ENCODE peak calls at places on chromosomes 12 and 14, in six cellular contexts. One of them, this sample, is unnamed.

GRCh38 chr14:70704960-70705359 is 63.2 kb downstream of the TTC9 start:
- DNase-seq in HEK293T: no peak
- DNase-seq in upper lobe of left lung: no peak
- DNase-seq in GM12865: no peak
- DNase-seq in Right ventricle myocardium superior: no peak
- DNase-seq in activated T-cell treated with anti-CD3 and anti-CD28 coated beads for 1 hour: no peak
- DNase-seq in this sample: no peak

GRCh38 chr12:7075931-7076330 is 15.4 kb downstream of the C1S start:
- DNase-seq in HEK293T: no peak
- DNase-seq in activated T-cell treated with anti-CD3 and anti-CD28 coated beads for 1 hour: no peak
- DNase-seq in GM12865: no peak
- DNase-seq in Right ventricle myocardium superior: no peak
- DNase-seq in upper lobe of left lung: no peak
- DNase-seq in this sample: no peak

GRCh38 chr14:72547999-72548398 is 345.9 kb downstream of the DPF3 start:
- DNase-seq in upper lobe of left lung: no peak
- DNase-seq in Right ventricle myocardium superior: no peak
- DNase-seq in activated T-cell treated with anti-CD3 and anti-CD28 coated beads for 1 hour: no peak
- DNase-seq in HEK293T: no peak
- DNase-seq in GM12865: no peak
- DNase-seq in this sample: no peak

GRCh38 chr12:122886851-122887816 is 8.8 kb downstream of the VPS37B start:
- DNase-seq in upper lobe of left lung: no peak
- DNase-seq in activated T-cell treated with anti-CD3 and anti-CD28 coated beads for 1 hour: no peak
- DNase-seq in GM12865: peak; percentile 84
- DNase-seq in Right ventricle myocardium superior: no peak
- DNase-seq in HEK293T: no peak
- DNase-seq in this sample: no peak

GRCh38 chr12:75568387-75568786 is 57.0 kb upstream of the KRR1 start:
- DNase-seq in activated T-cell treated with anti-CD3 and anti-CD28 coated beads for 1 hour: no peak
- DNase-seq in HEK293T: no peak
- DNase-seq in Right ventricle myocardium superior: no peak
- DNase-seq in upper lobe of left lung: no peak
- DNase-seq in GM12865: no peak
- DNase-seq in this sample: no peak

GRCh38 chr14:106586098-106586704 is 1059.8 kb downstream of the TMEM121 start:
- DNase-seq in Right ventricle myocardium superior: no peak
- DNase-seq in activated T-cell treated with anti-CD3 and anti-CD28 coated beads for 1 hour: peak; percentile 52
- DNase-seq in upper lobe of left lung: no peak
- DNase-seq in HEK293T: peak; percentile 32
- DNase-seq in GM12865: peak; percentile 51
- DNase-seq in this sample: no peak

GRCh38 chr14:105287249-105288102 is 13.3 kb downstream of the BRF1 start:
- DNase-seq in upper lobe of left lung: peak; percentile 58
- DNase-seq in GM12865: no peak
- DNase-seq in activated T-cell treated with anti-CD3 and anti-CD28 coated beads for 1 hour: no peak
- DNase-seq in Right ventricle myocardium superior: no peak
- DNase-seq in HEK293T: no peak
- DNase-seq in this sample: no peak

GRCh38 chr12:27542628-27543027 is 18.6 kb downstream of the PPFIBP1 start:
- DNase-seq in GM12865: no peak
- DNase-seq in upper lobe of left lung: no peak
- DNase-seq in HEK293T: no peak
- DNase-seq in Right ventricle myocardium superior: no peak
- DNase-seq in activated T-cell treated with anti-CD3 and anti-CD28 coated beads for 1 hour: no peak
- DNase-seq in this sample: no peak

GRCh38 chr12:122893208-122894151 is 2.4 kb downstream of the VPS37B start:
- DNase-seq in activated T-cell treated with anti-CD3 and anti-CD28 coated beads for 1 hour: no peak
- DNase-seq in GM12865: no peak
- DNase-seq in HEK293T: no peak
- DNase-seq in Right ventricle myocardium superior: no peak
- DNase-seq in upper lobe of left lung: no peak
- DNase-seq in this sample: no peak

GRCh38 chr14:89746135-89746534 is 208.4 kb downstream of the EFCAB11 start:
- DNase-seq in upper lobe of left lung: no peak
- DNase-seq in HEK293T: no peak
- DNase-seq in Right ventricle myocardium superior: no peak
- DNase-seq in activated T-cell treated with anti-CD3 and anti-CD28 coated beads for 1 hour: no peak
- DNase-seq in GM12865: no peak
- DNase-seq in this sample: no peak

GRCh38 chr12:54017027-54017788 is 8.4 kb downstream of the HOXC8 start:
- DNase-seq in HEK293T: no peak
- DNase-seq in upper lobe of left lung: peak; percentile 35
- DNase-seq in GM12865: no peak
- DNase-seq in activated T-cell treated with anti-CD3 and anti-CD28 coated beads for 1 hour: no peak
- DNase-seq in Right ventricle myocardium superior: no peak
- DNase-seq in this sample: no peak

GRCh38 chr12:93740721-93741120 is 63.5 kb downstream of the CRADD start:
- DNase-seq in Right ventricle myocardium superior: no peak
- DNase-seq in activated T-cell treated with anti-CD3 and anti-CD28 coated beads for 1 hour: no peak
- DNase-seq in HEK293T: no peak
- DNase-seq in GM12865: no peak
- DNase-seq in upper lobe of left lung: no peak
- DNase-seq in this sample: no peak

GRCh38 chr12:122969657-122970056 is 3.4 kb upstream of the ABCB9 start:
- DNase-seq in GM12865: no peak
- DNase-seq in Right ventricle myocardium superior: no peak
- DNase-seq in activated T-cell treated with anti-CD3 and anti-CD28 coated beads for 1 hour: no peak
- DNase-seq in upper lobe of left lung: no peak
- DNase-seq in HEK293T: no peak
- DNase-seq in this sample: no peak

GRCh38 chr12:53205747-53206146 is 1.3 kb downstream of the ITGB7 start:
- DNase-seq in upper lobe of left lung: no peak
- DNase-seq in activated T-cell treated with anti-CD3 and anti-CD28 coated beads for 1 hour: peak; percentile 35
- DNase-seq in HEK293T: no peak
- DNase-seq in Right ventricle myocardium superior: peak; percentile 45
- DNase-seq in GM12865: peak; percentile 97
- DNase-seq in this sample: no peak

GRCh38 chr14:73503648-73504047 is 12.9 kb downstream of the RIOX1 start:
- DNase-seq in HEK293T: no peak
- DNase-seq in Right ventricle myocardium superior: no peak
- DNase-seq in GM12865: no peak
- DNase-seq in upper lobe of left lung: no peak
- DNase-seq in activated T-cell treated with anti-CD3 and anti-CD28 coated beads for 1 hour: no peak
- DNase-seq in this sample: no peak

GRCh38 chr12:27012239-27012981 is 1.8 kb downstream of the TM7SF3 start:
- DNase-seq in upper lobe of left lung: peak; percentile 15
- DNase-seq in activated T-cell treated with anti-CD3 and anti-CD28 coated beads for 1 hour: no peak
- DNase-seq in Right ventricle myocardium superior: no peak
- DNase-seq in GM12865: no peak
- DNase-seq in HEK293T: no peak
- DNase-seq in this sample: no peak

GRCh38 chr12:108603743-108604142 is 5.9 kb upstream of the TMEM119 start:
- DNase-seq in GM12865: no peak
- DNase-seq in activated T-cell treated with anti-CD3 and anti-CD28 coated beads for 1 hour: no peak
- DNase-seq in Right ventricle myocardium superior: no peak
- DNase-seq in HEK293T: no peak
- DNase-seq in upper lobe of left lung: no peak
- DNase-seq in this sample: no peak

GRCh38 chr14:61183486-61183885 is 97.7 kb downstream of the TMEM30B start:
- DNase-seq in activated T-cell treated with anti-CD3 and anti-CD28 coated beads for 1 hour: no peak
- DNase-seq in upper lobe of left lung: no peak
- DNase-seq in GM12865: no peak
- DNase-seq in Right ventricle myocardium superior: no peak
- DNase-seq in HEK293T: no peak
- DNase-seq in this sample: no peak

GRCh38 chr14:81330619-81331122 is 69.5 kb downstream of the STON2 start:
- DNase-seq in GM12865: no peak
- DNase-seq in HEK293T: no peak
- DNase-seq in Right ventricle myocardium superior: no peak
- DNase-seq in activated T-cell treated with anti-CD3 and anti-CD28 coated beads for 1 hour: no peak
- DNase-seq in upper lobe of left lung: no peak
- DNase-seq in this sample: no peak

GRCh38 chr12:125172231-125172850 is 107.1 kb downstream of the AACS start:
- DNase-seq in GM12865: no peak
- DNase-seq in HEK293T: no peak
- DNase-seq in activated T-cell treated with anti-CD3 and anti-CD28 coated beads for 1 hour: no peak
- DNase-seq in upper lobe of left lung: no peak
- DNase-seq in Right ventricle myocardium superior: no peak
- DNase-seq in this sample: no peak

GRCh38 chr12:131965073-131965472 is 15.3 kb downstream of the EP400 start:
- DNase-seq in Right ventricle myocardium superior: no peak
- DNase-seq in upper lobe of left lung: no peak
- DNase-seq in HEK293T: no peak
- DNase-seq in GM12865: no peak
- DNase-seq in activated T-cell treated with anti-CD3 and anti-CD28 coated beads for 1 hour: no peak
- DNase-seq in this sample: no peak

This sample was measured in thoracic aorta.